ENCODE peak calls at places on chromosomes 3 and 15, in five cellular contexts. One of them, this sample, is unnamed.

GRCh38 chr3:4581905-4582611 is 88.9 kb downstream of the ITPR1 start:
- DNase-seq in A549: no peak
- DNase-seq in IMR-90: no peak
- DNase-seq in tibial nerve: no peak
- DNase-seq in lower lobe of right lung: no peak
- DNase-seq in this sample: no peak

GRCh38 chr15:84833447-84833846 is 16.3 kb downstream of the ALPK3 start:
- DNase-seq in A549: no peak
- DNase-seq in IMR-90: peak
- DNase-seq in tibial nerve: no peak
- DNase-seq in lower lobe of right lung: no peak
- DNase-seq in this sample: no peak

GRCh38 chr3:27720899-27721716 is 1.0 kb downstream of the EOMES start:
- DNase-seq in A549: peak
- DNase-seq in IMR-90: no peak
- DNase-seq in tibial nerve: no peak
- DNase-seq in lower lobe of right lung: no peak
- DNase-seq in this sample: no peak

GRCh38 chr3:35640186-35640584 is 860 bp downstream of the ARPP21 start:
- DNase-seq in A549: no peak
- DNase-seq in IMR-90: no peak
- DNase-seq in tibial nerve: no peak
- DNase-seq in lower lobe of right lung: no peak
- DNase-seq in this sample: no peak

GRCh38 chr3:152073267-152073666 is 195.5 kb upstream of the MBNL1 start:
- DNase-seq in A549: no peak
- DNase-seq in IMR-90: peak
- DNase-seq in tibial nerve: no peak
- DNase-seq in lower lobe of right lung: no peak
- DNase-seq in this sample: no peak

GRCh38 chr3:172516318-172517214 is 6.7 kb downstream of the TNFSF10 start:
- DNase-seq in A549: peak
- DNase-seq in IMR-90: peak
- DNase-seq in tibial nerve: peak
- DNase-seq in lower lobe of right lung: no peak
- DNase-seq in this sample: peak

GRCh38 chr3:182268711-182269110 is 524.6 kb upstream of the ATP11B start:
- DNase-seq in A549: no peak
- DNase-seq in IMR-90: no peak
- DNase-seq in tibial nerve: no peak
- DNase-seq in lower lobe of right lung: no peak
- DNase-seq in this sample: no peak

GRCh38 chr3:174191380-174191779 is 667.8 kb upstream of the NAALADL2 start:
- DNase-seq in A549: no peak
- DNase-seq in IMR-90: no peak
- DNase-seq in tibial nerve: no peak
- DNase-seq in lower lobe of right lung: no peak
- DNase-seq in this sample: no peak

GRCh38 chr3:149128856-149129255 is 582 bp upstream of the HPS3 start:
- DNase-seq in A549: no peak
- DNase-seq in IMR-90: peak
- DNase-seq in tibial nerve: no peak
- DNase-seq in lower lobe of right lung: no peak
- DNase-seq in this sample: no peak

GRCh38 chr3:125593991-125594574 is 1.2 kb downstream of the OSBPL11 start:
- DNase-seq in A549: no peak
- DNase-seq in IMR-90: no peak
- DNase-seq in tibial nerve: no peak
- DNase-seq in lower lobe of right lung: no peak
- DNase-seq in this sample: no peak

GRCh38 chr3:63128380-63128779 is 149.7 kb upstream of the SYNPR start:
- DNase-seq in A549: no peak
- DNase-seq in IMR-90: no peak
- DNase-seq in tibial nerve: no peak
- DNase-seq in lower lobe of right lung: no peak
- DNase-seq in this sample: no peak

GRCh38 chr15:82894971-82895520 is 57.5 kb downstream of the HOMER2 start:
- DNase-seq in A549: no peak
- DNase-seq in IMR-90: peak
- DNase-seq in tibial nerve: no peak
- DNase-seq in lower lobe of right lung: no peak
- DNase-seq in this sample: no peak

GRCh38 chr3:30400924-30401323 is 205.5 kb upstream of the TGFBR2 start:
- DNase-seq in A549: no peak
- DNase-seq in IMR-90: peak
- DNase-seq in tibial nerve: no peak
- DNase-seq in lower lobe of right lung: no peak
- DNase-seq in this sample: no peak

GRCh38 chr3:64457811-64458210 is 230.0 kb downstream of the ADAMTS9 start:
- DNase-seq in A549: no peak
- DNase-seq in IMR-90: no peak
- DNase-seq in tibial nerve: no peak
- DNase-seq in lower lobe of right lung: no peak
- DNase-seq in this sample: no peak

GRCh38 chr3:52090131-52090548 is 33.8 kb upstream of the DUSP7 start:
- DNase-seq in A549: no peak
- DNase-seq in IMR-90: peak
- DNase-seq in tibial nerve: no peak
- DNase-seq in lower lobe of right lung: peak
- DNase-seq in this sample: no peak

GRCh38 chr3:24237971-24238767 is 256.5 kb downstream of the THRB start:
- DNase-seq in A549: peak
- DNase-seq in IMR-90: peak
- DNase-seq in tibial nerve: no peak
- DNase-seq in lower lobe of right lung: no peak
- DNase-seq in this sample: peak

GRCh38 chr15:96333194-96334016 is 2.9 kb downstream of the NR2F2 start:
- DNase-seq in A549: no peak
- DNase-seq in IMR-90: no peak
- DNase-seq in tibial nerve: no peak
- DNase-seq in lower lobe of right lung: peak
- DNase-seq in this sample: no peak

GRCh38 chr3:154779571-154779970 is 300.5 kb upstream of the MME start:
- DNase-seq in A549: no peak
- DNase-seq in IMR-90: peak
- DNase-seq in tibial nerve: no peak
- DNase-seq in lower lobe of right lung: no peak
- DNase-seq in this sample: no peak

GRCh38 chr15:88450125-88450798 is 16.9 kb downstream of the MRPL46 start:
- DNase-seq in A549: peak
- DNase-seq in IMR-90: peak
- DNase-seq in tibial nerve: peak
- DNase-seq in lower lobe of right lung: no peak
- DNase-seq in this sample: peak

GRCh38 chr3:50587806-50588758 is 18.8 kb downstream of the HEMK1 start:
- DNase-seq in A549: no peak
- DNase-seq in IMR-90: no peak
- DNase-seq in tibial nerve: no peak
- DNase-seq in lower lobe of right lung: no peak
- DNase-seq in this sample: peak

GRCh38 chr3:157667493-157667892 is 164.3 kb upstream of the VEPH1 start:
- DNase-seq in A549: no peak
- DNase-seq in IMR-90: no peak
- DNase-seq in tibial nerve: no peak
- DNase-seq in lower lobe of right lung: no peak
- DNase-seq in this sample: no peak

GRCh38 chr3:45760878-45761711 is 35.2 kb downstream of the SLC6A20 start:
- DNase-seq in A549: peak
- DNase-seq in IMR-90: peak
- DNase-seq in tibial nerve: no peak
- DNase-seq in lower lobe of right lung: no peak
- DNase-seq in this sample: no peak

GRCh38 chr3:104763007-104763406 is 603.7 kb upstream of the ALCAM start:
- DNase-seq in A549: no peak
- DNase-seq in IMR-90: peak
- DNase-seq in tibial nerve: no peak
- DNase-seq in lower lobe of right lung: no peak
- DNase-seq in this sample: no peak

GRCh38 chr15:33309602-33310276 is 1.0 kb upstream of the RYR3 start:
- DNase-seq in A549: peak
- DNase-seq in IMR-90: no peak
- DNase-seq in tibial nerve: no peak
- DNase-seq in lower lobe of right lung: no peak
- DNase-seq in this sample: no peak

GRCh38 chr15:48647963-48648362 is 2.5 kb upstream of the FBN1 start:
- DNase-seq in A549: peak
- DNase-seq in IMR-90: peak
- DNase-seq in tibial nerve: no peak
- DNase-seq in lower lobe of right lung: no peak
- DNase-seq in this sample: no peak

GRCh38 chr3:150721285-150722130 is 17.8 kb upstream of the ERICH6 start:
- DNase-seq in A549: peak
- DNase-seq in IMR-90: peak
- DNase-seq in tibial nerve: no peak
- DNase-seq in lower lobe of right lung: no peak
- DNase-seq in this sample: peak

GRCh38 chr3:172259191-172259590 is 189.1 kb downstream of the GHSR start:
- DNase-seq in A549: no peak
- DNase-seq in IMR-90: no peak
- DNase-seq in tibial nerve: no peak
- DNase-seq in lower lobe of right lung: no peak
- DNase-seq in this sample: no peak

DNA sequence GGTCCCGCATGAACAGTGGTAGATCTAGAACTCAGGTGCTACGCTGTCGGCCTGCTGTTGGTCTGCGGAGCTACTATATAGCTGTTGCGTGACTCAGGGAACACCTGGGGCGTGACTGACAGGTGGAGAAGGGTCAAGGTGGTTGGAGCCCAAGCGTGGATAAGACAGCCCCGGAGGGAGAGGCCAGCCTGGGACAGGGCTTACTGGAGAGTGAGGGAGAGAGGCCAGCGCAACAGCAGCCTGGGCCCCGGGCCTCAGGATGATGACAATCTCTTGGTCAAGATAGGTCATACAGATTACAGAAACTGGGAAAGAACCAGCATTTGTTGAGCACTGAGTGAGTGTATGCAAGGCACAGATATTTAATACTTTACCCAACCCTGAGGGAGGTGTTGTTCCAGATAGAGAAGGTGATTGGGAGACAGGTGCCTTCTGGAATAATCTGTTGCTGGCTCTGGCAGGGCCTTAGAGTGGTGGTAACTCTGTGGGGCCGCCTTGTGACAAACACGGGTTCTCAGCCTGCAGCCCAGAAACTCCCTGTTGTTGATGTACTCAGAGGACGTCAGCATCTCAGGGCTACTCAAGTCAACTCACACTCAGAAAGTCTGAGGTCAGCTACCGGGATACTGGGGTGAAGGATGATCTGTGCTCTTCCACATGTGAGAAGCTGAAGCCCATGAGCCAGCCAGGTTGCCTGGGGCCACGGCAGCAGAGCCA is 265.4 kb upstream of the HES1 start:
- DNase-seq in A549: no peak
- DNase-seq in IMR-90: peak
- DNase-seq in tibial nerve: no peak
- DNase-seq in lower lobe of right lung: no peak
- DNase-seq in this sample: no peak
- H3K27ac ChIP-seq in A549: peak
- H3K27ac ChIP-seq in IMR-90: no peak
- H3K27ac ChIP-seq in tibial nerve: no peak
- H3K27ac ChIP-seq in lower lobe of right lung: no peak
- H3K27ac ChIP-seq in this sample: no peak

GRCh38 chr3:134366928-134367352 is 7.3 kb downstream of the AMOTL2 start:
- DNase-seq in A549: no peak
- DNase-seq in IMR-90: no peak
- DNase-seq in tibial nerve: peak
- DNase-seq in lower lobe of right lung: no peak
- DNase-seq in this sample: no peak

GRCh38 chr3:134366221-134366927 is 7.9 kb downstream of the AMOTL2 start:
- DNase-seq in A549: no peak
- DNase-seq in IMR-90: no peak
- DNase-seq in tibial nerve: no peak
- DNase-seq in lower lobe of right lung: no peak
- DNase-seq in this sample: no peak

GRCh38 chr3:134364936-134365765 is 9.1 kb downstream of the AMOTL2 start:
- DNase-seq in A549: no peak
- DNase-seq in IMR-90: no peak
- DNase-seq in tibial nerve: no peak
- DNase-seq in lower lobe of right lung: no peak
- DNase-seq in this sample: no peak

GRCh38 chr3:134364061-134364935 is 9.9 kb downstream of the AMOTL2 start:
- DNase-seq in A549: peak
- DNase-seq in IMR-90: peak
- DNase-seq in tibial nerve: peak
- DNase-seq in lower lobe of right lung: peak
- DNase-seq in this sample: peak

DNA sequence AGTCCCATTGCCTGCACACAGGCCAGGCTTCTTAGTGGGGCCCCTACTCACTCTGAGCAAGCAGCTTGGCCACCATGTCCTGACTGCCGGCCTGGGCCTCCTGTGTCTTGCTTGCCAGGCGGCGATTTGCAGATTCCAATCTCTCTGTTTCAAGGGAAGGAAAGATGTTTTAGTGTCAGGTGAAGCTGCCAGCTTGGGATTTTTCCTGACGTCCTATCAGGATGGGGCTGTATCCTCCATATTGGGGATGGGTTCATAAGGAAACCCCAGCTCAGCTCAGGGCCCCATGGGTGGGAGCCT is 8.5 kb downstream of the AMOTL2 start:
- DNase-seq in A549: no peak
- DNase-seq in IMR-90: no peak
- DNase-seq in tibial nerve: no peak
- DNase-seq in lower lobe of right lung: no peak
- DNase-seq in this sample: no peak
- H3K27ac ChIP-seq in A549: peak
- H3K27ac ChIP-seq in IMR-90: peak
- H3K27ac ChIP-seq in tibial nerve: peak
- H3K27ac ChIP-seq in lower lobe of right lung: peak
- H3K27ac ChIP-seq in this sample: no peak

GRCh38 chr15:77076325-77076915 is 5.5 kb upstream of the TSPAN3 start:
- DNase-seq in A549: no peak
- DNase-seq in IMR-90: no peak
- DNase-seq in tibial nerve: no peak
- DNase-seq in lower lobe of right lung: no peak
- DNase-seq in this sample: no peak

GRCh38 chr15:77075528-77075927 is 4.6 kb upstream of the TSPAN3 start:
- DNase-seq in A549: no peak
- DNase-seq in IMR-90: no peak
- DNase-seq in tibial nerve: no peak
- DNase-seq in lower lobe of right lung: no peak
- DNase-seq in this sample: no peak

GRCh38 chr15:77070500-77071337 is at the start of gene TSPAN3:
- DNase-seq in A549: peak
- DNase-seq in IMR-90: peak
- DNase-seq in tibial nerve: peak
- DNase-seq in lower lobe of right lung: peak
- DNase-seq in this sample: peak

GRCh38 chr15:77071338-77072223 is 672 bp upstream of the TSPAN3 start:
- DNase-seq in A549: no peak
- DNase-seq in IMR-90: no peak
- DNase-seq in tibial nerve: no peak
- DNase-seq in lower lobe of right lung: no peak
- DNase-seq in this sample: no peak

GRCh38 chr15:77074350-77074749 is 3.4 kb upstream of the TSPAN3 start:
- DNase-seq in A549: no peak
- DNase-seq in IMR-90: no peak
- DNase-seq in tibial nerve: no peak
- DNase-seq in lower lobe of right lung: no peak
- DNase-seq in this sample: no peak
- H3K27ac ChIP-seq in A549: no peak
- H3K27ac ChIP-seq in IMR-90: no peak
- H3K27ac ChIP-seq in tibial nerve: no peak
- H3K27ac ChIP-seq in lower lobe of right lung: no peak
- H3K27ac ChIP-seq in this sample: no peak

GRCh38 chr15:67899596-67900283 is 59.9 kb upstream of the RNU6-1 start:
- DNase-seq in A549: no peak
- DNase-seq in IMR-90: no peak
- DNase-seq in tibial nerve: no peak
- DNase-seq in lower lobe of right lung: no peak
- DNase-seq in this sample: no peak
- H3K27ac ChIP-seq in A549: peak
- H3K27ac ChIP-seq in IMR-90: no peak
- H3K27ac ChIP-seq in tibial nerve: peak
- H3K27ac ChIP-seq in lower lobe of right lung: no peak
- H3K27ac ChIP-seq in this sample: no peak

This sample was measured in CD4-positive, CD25-positive, alpha-beta regulatory T cell.